ENCODE peak calls at places on chromosomes 16 and 17, in five cellular contexts. T is psoas muscle, O is tibial artery, X is kidney, L is heart right ventricle. H is an unnamed sample.
A peak's percentile ranks its signal among the peaks of the same experiment; 100 is the strongest.

GRCh38 chr16:53433509-53433908 is 762 bp upstream of the RBL2 start:
- DNase-seq in T (no peak), O (no peak), X (no peak), L (no peak), H (no peak)

GRCh38 chr16:88903267-88903666 is 36.8 kb upstream of the PABPN1L start:
- DNase-seq in T (peak; percentile 88), O (no peak), X (no peak), L (no peak), H (no peak)

GRCh38 chr16:74224828-74225227 is 71.8 kb upstream of the PSMD7 start:
- DNase-seq in T (no peak), O (no peak), X (no peak), L (no peak), H (no peak)

GRCh38 chr16:46428108-46429061 is 192.8 kb downstream of the SHCBP1 start:
- DNase-seq in T (no peak), O (peak; percentile 37), X (peak; percentile 44), L (no peak), H (no peak)

GRCh38 chr17:49748791-49749190 is 15.1 kb downstream of the FAM117A start:
- DNase-seq in T (no peak), O (no peak), X (no peak), L (no peak), H (no peak)

GRCh38 chr17:68199837-68200688 is 47.8 kb upstream of the AMZ2 start:
- DNase-seq in T (no peak), O (no peak), X (no peak), L (no peak), H (peak; percentile 49)

GRCh38 chr16:4515611-4516233 is 22.9 kb downstream of the CDIP1 start:
- DNase-seq in T (no peak), O (no peak), X (no peak), L (no peak), H (no peak)

GRCh38 chr17:46191332-46192210 is 1.7 kb downstream of the KANSL1 start:
- DNase-seq in T (no peak), O (peak; percentile 67), X (peak; percentile 70), L (no peak), H (no peak)

GRCh38 chr16:81567987-81568748 is 123.6 kb downstream of the CMIP start:
- DNase-seq in T (no peak), O (peak; percentile 79), X (peak; percentile 78), L (peak; percentile 32), H (peak; percentile 74)

DNA sequence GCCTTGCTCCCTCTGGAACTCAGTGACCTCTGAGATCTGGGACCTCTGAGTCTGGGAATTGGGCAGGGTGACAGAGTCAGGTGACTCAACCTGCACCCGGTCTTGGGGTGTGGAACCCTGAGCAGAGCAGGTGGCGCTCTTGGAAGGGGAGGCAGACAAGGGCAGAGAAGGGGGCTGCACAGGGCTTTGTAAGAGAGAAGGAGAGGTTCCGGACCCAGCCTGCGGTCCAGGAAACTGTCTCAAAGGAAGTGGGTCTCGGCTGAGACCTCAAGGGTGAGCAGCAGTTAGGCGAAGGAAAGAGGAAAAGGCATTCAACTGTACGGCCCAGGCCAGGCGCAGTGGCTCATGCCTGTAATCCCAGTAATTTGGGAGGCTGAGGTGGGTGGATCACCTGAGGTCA is 10.0 kb upstream of the RIPOR1 start:
- DNase-seq in T (no peak), O (no peak), X (no peak), L (no peak), H (no peak)
- TF ChIP-seq CTCF in T (no peak), O (no peak), X (no peak), L (no peak), H (no peak)

GRCh38 chr16:50069060-50069459 is 3.3 kb downstream of the HEATR3 start:
- DNase-seq in T (no peak), O (no peak), X (no peak), L (no peak), H (no peak)
- H3K27ac ChIP-seq in T (no peak overlapping the region), O (no peak overlapping the region), X (no peak overlapping the region), L (no peak overlapping the region), H (no peak overlapping the region)

DNA sequence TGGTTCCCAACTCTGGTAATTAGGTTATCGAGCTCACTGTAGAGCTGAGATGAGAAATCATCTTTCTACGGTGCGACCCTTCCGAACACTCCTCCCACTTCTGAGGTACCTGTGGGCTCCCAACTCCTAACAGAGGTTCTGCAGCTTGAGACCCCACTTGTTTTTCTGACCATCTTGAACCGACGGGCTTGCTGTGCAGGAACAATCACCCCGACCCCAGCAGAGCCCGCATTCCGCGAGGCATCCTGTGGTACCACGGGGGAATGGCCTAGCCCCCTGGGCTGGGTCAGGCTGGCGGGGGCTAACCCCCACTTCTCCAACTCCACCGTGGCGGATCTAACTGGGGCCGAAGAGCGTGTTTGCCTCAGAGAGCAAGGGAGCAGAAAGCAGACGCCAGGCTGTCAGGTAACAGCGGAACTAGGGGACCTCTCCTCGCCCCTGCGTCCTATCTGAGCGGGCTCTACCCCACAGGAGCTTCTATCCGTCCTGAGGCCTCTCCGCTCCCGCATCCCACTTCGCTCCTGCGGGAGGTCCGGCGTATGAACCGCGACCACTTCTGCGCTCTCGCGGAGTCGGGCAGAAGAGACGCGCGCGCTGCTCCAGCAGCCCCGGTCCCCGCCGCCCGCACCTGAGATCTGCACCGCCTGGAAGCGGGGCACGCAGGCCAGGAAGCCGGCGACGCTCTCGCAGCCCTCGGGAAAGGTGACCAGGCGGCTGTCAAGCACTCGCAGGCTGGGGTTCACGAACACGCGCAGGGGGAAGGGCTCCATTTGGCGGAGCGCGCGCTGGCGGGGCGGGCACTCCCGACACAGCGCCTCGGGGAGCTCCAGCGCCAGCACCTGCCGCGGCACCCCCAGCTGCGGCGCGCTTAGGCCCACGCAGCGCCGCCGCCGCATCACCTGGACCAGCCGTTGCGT is 761 bp downstream of the PDF start:
- DNase-seq in T (no peak), O (no peak), X (peak; percentile 81), L (no peak), H (peak; percentile 47)
- TF ChIP-seq CTCF in T (no peak), O (no peak), X (no peak), L (no peak), H (no peak)

DNA sequence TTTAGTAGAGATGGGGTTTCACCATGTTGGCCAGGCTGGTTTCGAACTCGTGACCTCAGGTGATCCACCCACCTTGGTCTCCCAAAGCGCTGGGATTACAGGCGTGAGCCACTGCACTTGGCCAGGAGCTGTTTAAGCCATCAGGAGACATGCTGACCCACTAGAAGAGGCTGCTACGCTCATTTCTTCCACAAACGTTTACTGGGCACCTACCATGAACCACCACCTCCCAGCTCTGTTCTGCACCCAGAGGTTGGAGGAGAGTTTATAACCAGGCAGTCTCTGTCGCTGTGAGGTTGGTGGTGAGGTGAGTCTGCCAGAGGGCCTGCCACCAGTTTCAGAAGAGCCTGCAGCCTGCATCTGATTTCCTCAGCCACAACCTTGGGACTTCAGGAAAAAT is 51.8 kb downstream of the SF3B3 start:
- DNase-seq in T (no peak), O (no peak), X (no peak), L (no peak), H (peak; percentile 34)
- H3K27ac ChIP-seq in T (peak overlapping the region; percentile 32), O (peak overlapping the region; percentile 78), X (no peak overlapping the region), L (no peak overlapping the region), H (no peak overlapping the region)

GRCh38 chr17:3692346-3692745 is 3.6 kb downstream of the P2RX5 start:
- DNase-seq in T (no peak), O (no peak), X (no peak), L (no peak), H (no peak)
- TF ChIP-seq CTCF in T (no peak), O (no peak), X (no peak), L (peak; percentile 18), H (no peak)

DNA sequence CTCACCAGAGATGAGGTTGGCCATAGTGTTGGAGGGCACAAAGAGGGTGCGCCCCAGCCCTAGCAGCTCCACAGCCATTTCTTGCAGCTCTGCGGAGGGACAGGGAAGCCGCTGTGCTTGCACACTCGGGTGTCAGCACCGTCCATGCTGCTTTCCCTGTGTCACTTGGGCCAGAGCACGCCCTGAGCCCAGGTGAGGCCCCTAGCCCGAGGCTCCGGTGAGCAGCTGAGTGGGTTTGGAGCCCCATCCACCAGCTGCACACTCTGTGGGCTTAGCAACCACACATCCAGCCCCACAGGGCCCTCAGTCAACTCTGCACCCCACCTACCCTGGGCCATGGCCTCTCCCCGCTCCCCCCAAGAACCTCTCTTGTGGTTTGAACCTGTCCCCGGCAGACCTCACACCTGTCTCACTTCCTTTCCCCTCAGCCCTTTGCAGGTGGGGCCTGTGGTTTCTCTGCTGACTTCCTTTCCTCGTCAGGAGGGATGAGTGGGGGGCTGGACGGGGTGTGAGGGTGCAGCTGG is 20.7 kb downstream of the TMEM235 start:
- DNase-seq in T (no peak), O (no peak), X (no peak), L (no peak), H (peak; percentile 92)
- H3K27ac ChIP-seq in T (no peak overlapping the region), O (no peak overlapping the region), X (no peak overlapping the region), L (no peak overlapping the region), H (no peak overlapping the region)

GRCh38 chr17:64369007-64369893 is 21.4 kb downstream of the PECAM1 start:
- DNase-seq in T (no peak), O (peak; percentile 45), X (no peak), L (no peak), H (no peak)

GRCh38 chr17:64373722-64374121 is 16.9 kb downstream of the PECAM1 start:
- DNase-seq in T (no peak), O (peak; percentile 4), X (no peak), L (no peak), H (no peak)

DNA sequence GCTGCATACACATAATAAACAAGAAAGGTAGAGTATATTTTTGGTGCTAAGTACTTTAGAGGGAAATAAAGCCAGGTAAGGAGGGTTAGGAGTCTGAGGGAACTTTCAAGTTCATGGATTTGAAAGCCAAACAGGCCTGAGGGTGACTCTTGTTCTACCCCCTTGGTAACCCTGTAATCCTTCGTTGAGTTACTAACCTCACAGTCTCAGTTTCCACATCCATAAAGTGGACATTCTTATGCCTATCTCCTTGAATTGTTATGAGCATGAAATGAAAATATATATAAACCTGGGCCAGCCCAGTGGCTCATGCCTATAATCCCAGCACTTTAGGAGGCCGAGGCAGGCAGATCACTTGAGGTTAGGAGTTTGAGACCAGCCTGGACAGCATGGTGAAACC is 22.4 kb downstream of the PECAM1 start:
- DNase-seq in T (no peak), O (no peak), X (no peak), L (no peak), H (no peak)
- TF ChIP-seq CTCF in T (no peak), O (no peak), X (no peak), L (no peak), H (no peak)